ENCODE peak calls at places on chromosomes 5 and 9, in four cellular contexts. P is CD8-positive, alpha-beta T cell; G is fibroblast of lung; U is cardiac muscle cell. R is an unnamed sample.

GRCh38 chr5:31104775-31105174 is 88.7 kb upstream of the CDH6 start:
- DNase-seq in P (no peak), G (no peak), U (no peak), R (no peak)

GRCh38 chr5:78628260-78629024 is 20.1 kb downstream of the LHFPL2 start:
- DNase-seq in U (no peak), P (no peak), G (no peak), R (no peak)

GRCh38 chr9:101437806-101438232 is 2.2 kb upstream of the ALDOB start:
- DNase-seq in U (no peak), G (no peak), P (no peak), R (no peak)

GRCh38 chr5:152116926-152117325 is 192.3 kb upstream of the GLRA1 start:
- DNase-seq in U (no peak), P (no peak), G (no peak), R (no peak)

GRCh38 chr5:79023323-79023722 is 38.2 kb upstream of the ARSB start:
- DNase-seq in U (no peak), G (no peak), P (no peak), R (no peak)

GRCh38 chr5:1867815-1868143 is 14.9 kb downstream of the IRX4 start:
- DNase-seq in U (no peak), P (no peak), G (no peak), R (no peak)

GRCh38 chr5:127186657-127187056 is 103.9 kb upstream of the MEGF10 start:
- DNase-seq in G (no peak), P (no peak), U (no peak), R (no peak)

GRCh38 chr5:89338935-89339334 is 456.0 kb upstream of the MEF2C start:
- DNase-seq in G (peak; percentile 42), U (peak; percentile 81), P (no peak), R (no peak)

GRCh38 chr5:115439042-115439441 is 105.5 kb downstream of the FEM1C start:
- DNase-seq in P (no peak), U (no peak), G (no peak), R (no peak)

GRCh38 chr9:101711330-101711941 is 27.0 kb downstream of the GRIN3A start:
- DNase-seq in G (no peak), U (no peak), P (no peak), R (no peak)

DNA sequence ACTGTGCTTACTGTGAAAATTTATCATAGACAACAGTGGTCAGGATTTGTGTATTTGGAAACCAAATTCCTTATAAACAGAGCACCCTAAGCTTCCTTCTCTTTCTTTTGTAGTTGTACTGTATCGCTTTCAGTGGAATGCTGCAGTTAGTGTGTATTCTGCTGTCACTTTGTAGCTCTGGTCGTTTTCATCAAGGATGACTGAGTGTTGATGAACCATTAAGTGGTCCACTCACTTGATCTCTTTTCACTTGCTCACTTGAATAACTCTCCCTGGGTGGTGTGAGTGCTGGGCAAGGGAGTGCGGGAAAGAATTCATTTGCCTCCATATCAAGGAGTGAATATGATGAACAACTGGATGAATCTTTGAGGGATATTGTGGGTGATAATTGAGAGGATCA is 1225.7 kb upstream of the WWC1 start:
- DNase-seq in G (no peak), U (no peak), P (no peak), R (no peak)
- H3K4me3 ChIP-seq in G (no peak overlapping the region), U (no peak overlapping the region), P (no peak overlapping the region), R (no peak overlapping the region)

GRCh38 chr5:157555031-157555640 is 20.4 kb downstream of the ADAM19 start:
- DNase-seq in P (no peak), G (no peak), U (no peak), R (no peak)

GRCh38 chr5:157558681-157559080 is 16.9 kb downstream of the ADAM19 start:
- DNase-seq in P (no peak), G (no peak), U (no peak), R (no peak)

GRCh38 chr5:157554180-157555030 is 21.2 kb downstream of the ADAM19 start:
- DNase-seq in U (no peak), P (no peak), G (no peak), R (no peak)

GRCh38 chr5:157558089-157558595 is 17.4 kb downstream of the ADAM19 start:
- DNase-seq in P (no peak), G (peak; percentile 77), U (peak; percentile 42), R (no peak)

GRCh38 chr5:157556615-157557418 is 18.8 kb downstream of the ADAM19 start:
- DNase-seq in G (no peak), P (no peak), U (no peak), R (no peak)
- H3K27ac ChIP-seq in G (no peak overlapping the region), P (no peak overlapping the region), U (no peak overlapping the region), R (peak overlapping the region; percentile 88)

GRCh38 chr5:135533794-135534193 is 2.0 kb downstream of the NEUROG1 start:
- DNase-seq in U (no peak), P (no peak), G (no peak), R (no peak)

GRCh38 chr5:135533346-135533745 is 2.4 kb downstream of the NEUROG1 start:
- DNase-seq in G (no peak), P (no peak), U (no peak), R (peak; percentile 39)

GRCh38 chr5:135535820-135536801 is at the start of gene NEUROG1:
- DNase-seq in P (no peak), G (no peak), U (no peak), R (peak; percentile 67)

GRCh38 chr5:135535420-135535819 is 344 bp downstream of the NEUROG1 start:
- DNase-seq in P (no peak), G (no peak), U (no peak), R (no peak)

GRCh38 chr5:135534609-135535419 is 950 bp downstream of the NEUROG1 start:
- DNase-seq in G (no peak), U (no peak), P (no peak), R (peak; percentile 60)
- H3K27me3 ChIP-seq in G (peaks cover 38% of the 10 kb centered on the region), U (peaks cover 100% of the 10 kb centered on the region), P (peaks cover 15% of the 10 kb centered on the region), R (peaks cover 48% of the 10 kb centered on the region)

GRCh38 chr5:118968406-118968911 is 19.9 kb downstream of the DTWD2 start:
- DNase-seq in G (no peak), U (no peak), P (no peak), R (no peak)
- H3K4me3 ChIP-seq in G (no peak overlapping the region), U (no peak overlapping the region), P (no peak overlapping the region), R (no peak overlapping the region)

R was measured in RWPE2.